ENCODE peak calls at places on chromosomes 16 and 17, in ten cellular contexts. Z is HFFc6; N is PC-9; L is ovary; B is astrocyte of the hippocampus; Y is T-helper 2 cell; C is NCI-H2029; G is NCI-H1694 treated with DMSO at 0.1 percent for 48 hours; V is activated CD8-positive, alpha-beta memory T cell treated with anti-CD3 and anti-CD28 coated beads for 1 hour; F is activated naive CD8-positive, alpha-beta T cell treated with anti-CD3 and anti-CD28 coated beads for 36 hours. T is an unnamed sample.
A peak's percentile ranks its signal among the peaks of the same experiment; 100 is the strongest.

GRCh38 chr17:42221886-42222745 is 27.8 kb upstream of the GHDC start:
- DNase-seq in Y (peak; percentile 75), V (peak; percentile 41), B (peak; percentile 70), L (no peak), F (peak; percentile 44), Z (peak; percentile 35), G (peak; percentile 75), N (no peak), C (peak; percentile 25), T (no peak)

GRCh38 chr17:45265823-45266222 is 3.9 kb upstream of the SPATA32 start:
- DNase-seq in G (no peak), N (peak; percentile 51), Z (peak; percentile 86), C (no peak), B (peak; percentile 92), L (no peak), V (no peak), F (no peak), Y (no peak), T (peak; percentile 61)

GRCh38 chr17:6489016-6489550 is 44.8 kb downstream of the PIMREG start:
- DNase-seq in N (no peak), F (no peak), B (no peak), C (no peak), V (no peak), L (no peak), Y (no peak), Z (no peak), G (no peak), T (no peak)

GRCh38 chr16:11524098-11524760 is 62.5 kb downstream of the LITAF start:
- DNase-seq in N (no peak), G (no peak), Z (peak; percentile 7), Y (no peak), V (no peak), F (no peak), C (no peak), B (no peak), L (no peak), T (no peak)

GRCh38 chr16:21162661-21163151 is 4.2 kb downstream of the LDAF1 start:
- DNase-seq in B (no peak), N (no peak), Z (no peak), F (no peak), Y (no peak), G (peak; percentile 36), L (peak; percentile 78), C (peak; percentile 25), V (no peak), T (no peak)

GRCh38 chr16:1773703-1774455 is 945 bp upstream of the MRPS34 start:
- DNase-seq in Y (peak; percentile 37), F (no peak), V (no peak), N (peak; percentile 66), B (peak; percentile 71), Z (peak; percentile 39), L (no peak), C (no peak), G (no peak), T (no peak)

GRCh38 chr16:77414752-77415231 is 20.0 kb downstream of the ADAMTS18 start:
- DNase-seq in B (peak; percentile 49), L (no peak), V (no peak), Z (no peak), F (no peak), G (no peak), Y (peak; percentile 1), C (peak; percentile 35), N (no peak), T (peak; percentile 89)

GRCh38 chr16:85611455-85612190 is 1.5 kb upstream of the GSE1 start:
- DNase-seq in V (no peak), L (peak; percentile 77), C (peak; percentile 54), Z (peak; percentile 73), F (peak; percentile 65), G (peak; percentile 91), N (peak; percentile 64), Y (peak; percentile 31), B (peak; percentile 93), T (peak; percentile 74)

GRCh38 chr17:73045722-73046121 is 46.8 kb downstream of the SLC39A11 start:
- DNase-seq in N (no peak), Z (no peak), G (peak; percentile 97), F (no peak), C (no peak), V (no peak), L (no peak), Y (no peak), B (no peak), T (no peak)

GRCh38 chr16:70579648-70580630 is 56.3 kb downstream of the SF3B3 start:
- DNase-seq in V (no peak), L (peak; percentile 30), Y (no peak), B (no peak), G (no peak), F (no peak), N (no peak), C (no peak), Z (no peak), T (no peak)

GRCh38 chr16:66408181-66409048 is 18.7 kb upstream of the BEAN1 start:
- DNase-seq in L (no peak), Y (peak; percentile 73), G (no peak), V (no peak), B (peak; percentile 81), N (peak; percentile 87), F (peak; percentile 11), Z (peak; percentile 75), C (peak; percentile 18), T (peak; percentile 80)

GRCh38 chr16:87948119-87948545 is 3.1 kb upstream of the BANP start:
- DNase-seq in Y (peak; percentile 22), B (no peak), C (no peak), G (no peak), N (no peak), L (no peak), Z (no peak), F (no peak), V (no peak), T (no peak)

GRCh38 chr16:74190292-74190691 is 106.3 kb upstream of the PSMD7 start:
- DNase-seq in C (no peak), V (no peak), N (no peak), Y (no peak), F (no peak), L (no peak), Z (no peak), G (no peak), B (no peak), T (no peak)

GRCh38 chr16:75054556-75054947 is 55.7 kb downstream of the ZNRF1 start:
- DNase-seq in Y (no peak), V (no peak), C (no peak), N (no peak), F (no peak), L (no peak), G (no peak), B (no peak), Z (no peak), T (no peak)

GRCh38 chr17:66985338-66985737 is 20.8 kb downstream of the CACNG4 start:
- DNase-seq in G (no peak), V (no peak), Z (no peak), Y (no peak), N (no peak), L (no peak), F (no peak), C (no peak), B (no peak), T (no peak)

GRCh38 chr16:57743886-57744645 is 8.5 kb downstream of the KATNB1 start:
- DNase-seq in Z (no peak), V (no peak), N (no peak), G (no peak), F (no peak), C (no peak), L (no peak), Y (no peak), B (no peak), T (no peak)

GRCh38 chr17:58242171-58242784 is 3.9 kb downstream of the LPO start:
- DNase-seq in N (no peak), L (no peak), C (no peak), Y (peak; percentile 42), B (peak; percentile 11), Z (no peak), G (no peak), V (no peak), F (no peak), T (peak; percentile 54)

GRCh38 chr16:56972898-56973689 is 11.3 kb downstream of the CETP start:
- DNase-seq in Z (no peak), L (no peak), Y (no peak), N (no peak), B (no peak), G (no peak), V (no peak), C (no peak), F (no peak), T (no peak)

GRCh38 chr17:45284176-45285140 is 22.6 kb upstream of the SPATA32 start:
- DNase-seq in N (no peak), V (no peak), L (no peak), Z (no peak), G (no peak), Y (peak; percentile 54), B (no peak), F (peak; percentile 37), C (no peak), T (peak; percentile 32)

GRCh38 chr17:40437095-40437732 is 6.0 kb upstream of the IGFBP4 start:
- DNase-seq in V (no peak), Y (no peak), G (no peak), C (no peak), B (no peak), N (no peak), L (no peak), F (no peak), Z (no peak), T (no peak)

GRCh38 chr16:17696696-17697095 is 225.9 kb upstream of the XYLT1 start:
- DNase-seq in L (no peak), C (no peak), Y (no peak), N (no peak), G (no peak), B (no peak), F (no peak), V (no peak), Z (no peak), T (no peak)

GRCh38 chr17:951388-952132 is 28.0 kb downstream of the NXN start:
- DNase-seq in G (no peak), V (no peak), B (peak; percentile 97), C (no peak), Z (peak; percentile 85), L (no peak), F (no peak), N (peak; percentile 82), Y (no peak), T (peak; percentile 42)

GRCh38 chr16:19694989-19695388 is 23.0 kb downstream of the KNOP1 start:
- DNase-seq in F (no peak), V (no peak), Y (no peak), C (no peak), G (no peak), N (no peak), Z (no peak), L (no peak), B (no peak), T (no peak)

GRCh38 chr17:48025904-48026502 is 11.6 kb downstream of the COPZ2 start:
- DNase-seq in V (no peak), Z (peak; percentile 39), G (no peak), F (no peak), C (no peak), Y (no peak), L (peak; percentile 24), B (no peak), N (peak; percentile 96), T (peak; percentile 90)

GRCh38 chr17:16521070-16521727 is 29.2 kb upstream of the LRRC75A start:
- DNase-seq in Y (peak; percentile 82), N (peak; percentile 76), Z (peak; percentile 83), C (peak; percentile 36), F (peak; percentile 53), V (peak; percentile 19), B (peak; percentile 92), L (peak; percentile 68), G (peak; percentile 88), T (peak; percentile 94)

GRCh38 chr16:89770367-89770766 is 46.1 kb downstream of the FANCA start:
- DNase-seq in V (no peak), F (no peak), N (no peak), C (no peak), G (no peak), L (no peak), Z (no peak), Y (no peak), B (no peak), T (no peak)

GRCh38 chr17:17125136-17126084 is 80.7 kb downstream of the PLD6 start:
- DNase-seq in N (no peak), F (no peak), Z (no peak), L (no peak), V (no peak), Y (peak; percentile 21), B (no peak), G (peak; percentile 22), C (no peak), T (no peak)

GRCh38 chr17:67245073-67245693 is at the start of gene HELZ:
- DNase-seq in C (peak; percentile 79), Y (peak; percentile 89), B (peak; percentile 89), G (peak; percentile 78), F (peak; percentile 78), Z (peak; percentile 78), N (peak; percentile 77), L (peak; percentile 72), V (peak; percentile 60), T (peak; percentile 87)

T was measured in PC-3.